ENCODE peak calls at places on chromosome 6, in nine cellular contexts. F is HepG2, W is bronchial epithelial cell, J is GM06990, P is fibroblast of the aortic adventitia, D is astrocyte, Y is ovary, V is heart right ventricle, I is choroid plexus epithelial cell. M is an unnamed sample.

GRCh38 chr6:52253494-52253893 is 9.2 kb upstream of the IL17F start:
- DNase-seq in D (no peak), P (peak), J (no peak), F (no peak), W (peak), V (no peak), Y (no peak), I (no peak), M (no peak)

GRCh38 chr6:75363304-75363703 is 78.7 kb upstream of the TMEM30A start:
- DNase-seq in W (peak), P (no peak), D (no peak), Y (no peak), I (peak), V (no peak), F (no peak), J (peak), M (no peak)

GRCh38 chr6:45477785-45478184 is 100.1 kb upstream of the SUPT3H start:
- DNase-seq in Y (no peak), I (no peak), W (peak), D (no peak), J (no peak), F (no peak), V (no peak), P (no peak), M (no peak)

GRCh38 chr6:139654888-139655782 is 280.7 kb upstream of the CITED2 start:
- DNase-seq in J (no peak), F (peak), Y (no peak), V (no peak), W (no peak), D (no peak), P (no peak), I (no peak), M (no peak)

GRCh38 chr6:30555428-30556005 is 772 bp downstream of the GNL1 start:
- DNase-seq in W (no peak), D (peak), Y (peak), P (peak), F (no peak), V (peak), J (no peak), I (peak), M (peak)

GRCh38 chr6:136517002-136517401 is 33.2 kb downstream of the MAP7 start:
- DNase-seq in D (no peak), J (no peak), I (no peak), F (no peak), V (no peak), W (peak), Y (no peak), P (no peak), M (no peak)

GRCh38 chr6:43990275-43990626 is 137.0 kb downstream of the MRPL14 start:
- DNase-seq in D (peak), I (no peak), J (no peak), P (peak), V (peak), Y (no peak), W (no peak), F (no peak), M (peak)

GRCh38 chr6:19929312-19929711 is 92.1 kb downstream of the ID4 start:
- DNase-seq in J (no peak), W (no peak), V (no peak), Y (no peak), I (no peak), P (no peak), D (no peak), F (no peak), M (no peak)

GRCh38 chr6:7219310-7219709 is 93.7 kb downstream of the SSR1 start:
- DNase-seq in D (no peak), J (no peak), P (no peak), Y (no peak), F (peak), V (no peak), W (no peak), I (peak), M (peak)

GRCh38 chr6:2902470-2902762 is 693 bp downstream of the SERPINB9 start:
- DNase-seq in D (no peak), I (peak), V (no peak), J (no peak), F (no peak), Y (peak), P (peak), W (peak), M (peak)

GRCh38 chr6:142074516-142074915 is 58.2 kb upstream of the GJE1 start:
- DNase-seq in Y (no peak), F (no peak), P (no peak), W (peak), J (no peak), I (no peak), V (no peak), D (no peak), M (no peak)
- TF ChIP-seq CTCF in Y (no peak), F (no peak), P (no peak), W (no peak), J (no peak), I (no peak), V (no peak), D (no peak), M (no peak)

DNA sequence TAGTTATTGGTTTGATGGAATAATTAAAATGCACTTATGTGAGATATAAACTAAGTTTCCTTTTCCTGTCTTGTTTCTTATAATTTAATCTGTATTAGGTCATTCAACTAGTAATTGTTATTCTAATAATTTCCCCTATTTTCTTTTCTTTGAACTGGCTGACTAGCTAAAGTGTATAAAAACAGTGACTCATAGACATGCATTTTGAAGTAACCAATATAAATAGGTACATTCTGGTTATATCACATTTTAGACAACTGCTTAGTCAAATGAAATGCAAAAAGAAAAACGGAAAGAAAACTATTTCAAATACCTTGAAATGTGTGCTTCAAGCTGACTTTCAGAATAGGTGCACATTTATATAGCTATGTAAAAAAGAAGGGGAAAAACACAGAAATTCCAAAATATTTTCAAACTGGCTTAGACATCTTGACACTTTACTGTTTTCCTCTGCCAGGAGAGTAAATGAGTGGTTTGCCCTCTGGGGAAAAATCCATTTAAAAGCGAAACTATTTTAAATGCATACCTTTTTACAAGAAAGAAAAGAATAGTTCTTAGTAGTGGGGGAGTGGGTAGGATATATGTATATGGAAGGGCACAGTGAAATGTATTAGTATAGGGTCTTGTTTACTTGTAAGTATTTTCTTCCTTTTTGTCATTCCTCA is 28.3 kb downstream of the KCNQ5 start:
- DNase-seq in V (no peak), W (peak), I (peak), Y (no peak), P (peak), F (no peak), D (peak), J (no peak), M (no peak)
- H3K4me3 ChIP-seq in V (no peak), W (no peak), I (no peak), Y (no peak), P (no peak), F (no peak), D (no peak), J (no peak), M (no peak)

GRCh38 chr6:110522427-110522826 is 46.0 kb upstream of the SLC22A16 start:
- DNase-seq in J (no peak), F (no peak), V (no peak), W (no peak), Y (no peak), I (no peak), P (no peak), D (no peak), M (no peak)
- TF ChIP-seq CTCF in J (no peak), F (no peak), V (no peak), W (no peak), Y (no peak), I (no peak), P (no peak), D (no peak), M (no peak)

GRCh38 chr6:72841195-72841594 is 219.3 kb downstream of the KCNQ5 start:
- DNase-seq in I (no peak), Y (no peak), V (no peak), D (no peak), J (no peak), W (no peak), P (no peak), F (no peak), M (no peak)
- H3K4me3 ChIP-seq in I (no peak), Y (no peak), V (no peak), D (no peak), J (no peak), W (no peak), P (no peak), F (no peak), M (no peak)

DNA sequence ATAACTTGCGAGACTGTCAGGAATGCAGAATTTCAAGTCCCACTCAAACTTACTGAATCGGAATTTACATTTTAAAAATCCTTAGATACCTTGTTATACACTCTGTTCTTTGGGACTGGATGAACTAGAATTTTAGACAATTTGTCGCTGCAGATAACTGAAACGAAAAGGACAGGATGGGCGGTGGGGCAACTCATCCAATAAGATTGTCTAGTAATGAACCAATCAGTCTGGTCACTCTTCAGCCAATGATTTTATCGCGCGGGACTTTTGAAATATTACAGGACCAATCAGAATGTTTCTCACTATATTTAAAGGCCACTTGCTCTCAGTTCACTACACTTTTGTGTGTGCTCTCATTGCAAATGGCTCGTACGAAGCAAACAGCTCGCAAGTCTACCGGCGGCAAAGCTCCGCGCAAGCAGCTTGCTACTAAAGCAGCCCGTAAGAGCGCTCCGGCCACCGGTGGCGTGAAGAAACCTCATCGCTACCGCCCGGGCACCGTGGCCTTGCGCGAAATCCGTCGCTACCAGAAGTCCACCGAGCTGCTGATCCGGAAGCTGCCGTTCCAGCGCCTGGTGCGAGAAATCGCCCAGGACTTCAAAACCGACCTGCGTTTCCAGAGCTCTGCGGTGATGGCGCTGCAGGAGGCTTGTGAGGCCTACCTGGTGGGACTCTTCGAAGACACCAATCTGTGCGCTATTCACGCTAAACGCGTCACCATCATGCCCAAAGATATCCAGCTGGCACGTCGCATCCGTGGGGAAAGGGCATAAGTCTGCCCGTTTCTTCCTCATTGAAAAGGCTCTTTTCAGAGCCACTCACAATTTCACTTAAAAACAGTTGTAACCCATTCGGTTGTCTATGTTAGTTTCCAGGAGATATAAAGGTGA is 41.9 kb upstream of the HFE start:
- DNase-seq in D (peak), I (peak), Y (peak), F (peak), J (peak), P (peak), W (peak), V (peak), M (peak)
- TF ChIP-seq CTCF in D (no peak), I (peak), Y (no peak), F (peak), J (peak), P (peak), W (peak), V (no peak), M (peak)

GRCh38 chr6:38088010-38088409 is 268.5 kb downstream of the ZFAND3 start:
- DNase-seq in Y (no peak), I (no peak), V (no peak), P (no peak), W (no peak), D (no peak), J (no peak), F (no peak), M (no peak)

GRCh38 chr6:38092462-38092861 is 272.9 kb downstream of the ZFAND3 start:
- DNase-seq in W (no peak), Y (no peak), V (no peak), F (no peak), I (no peak), J (no peak), P (no peak), D (no peak), M (no peak)

GRCh38 chr6:38091626-38092025 is 272.1 kb downstream of the ZFAND3 start:
- DNase-seq in I (no peak), W (no peak), F (no peak), D (no peak), J (no peak), P (no peak), Y (no peak), V (no peak), M (no peak)

DNA sequence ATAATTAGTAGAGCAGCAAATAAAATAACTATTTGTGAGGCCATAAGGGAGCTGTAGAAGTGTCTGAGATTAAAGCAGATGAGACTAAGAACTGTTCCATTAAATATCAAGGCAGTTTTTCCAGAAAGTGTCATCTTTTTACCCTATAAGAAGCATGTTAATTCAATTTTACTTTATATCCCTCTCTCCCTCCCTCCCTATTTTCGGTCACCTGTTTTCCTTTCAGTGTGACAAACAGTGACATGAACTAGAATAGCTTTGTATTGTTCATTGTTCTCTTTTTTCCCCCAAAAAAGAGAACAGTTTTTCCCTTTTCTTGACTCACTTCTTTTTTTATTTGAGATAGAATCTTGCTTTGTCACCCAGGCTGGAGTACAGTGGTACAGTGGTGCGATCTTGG is 269.3 kb downstream of the ZFAND3 start:
- DNase-seq in F (no peak), Y (no peak), W (no peak), I (no peak), V (no peak), P (no peak), J (no peak), D (no peak), M (no peak)
- H3K4me3 ChIP-seq in F (no peak), Y (no peak), W (no peak), I (no peak), V (no peak), P (no peak), J (no peak), D (no peak), M (no peak)

DNA sequence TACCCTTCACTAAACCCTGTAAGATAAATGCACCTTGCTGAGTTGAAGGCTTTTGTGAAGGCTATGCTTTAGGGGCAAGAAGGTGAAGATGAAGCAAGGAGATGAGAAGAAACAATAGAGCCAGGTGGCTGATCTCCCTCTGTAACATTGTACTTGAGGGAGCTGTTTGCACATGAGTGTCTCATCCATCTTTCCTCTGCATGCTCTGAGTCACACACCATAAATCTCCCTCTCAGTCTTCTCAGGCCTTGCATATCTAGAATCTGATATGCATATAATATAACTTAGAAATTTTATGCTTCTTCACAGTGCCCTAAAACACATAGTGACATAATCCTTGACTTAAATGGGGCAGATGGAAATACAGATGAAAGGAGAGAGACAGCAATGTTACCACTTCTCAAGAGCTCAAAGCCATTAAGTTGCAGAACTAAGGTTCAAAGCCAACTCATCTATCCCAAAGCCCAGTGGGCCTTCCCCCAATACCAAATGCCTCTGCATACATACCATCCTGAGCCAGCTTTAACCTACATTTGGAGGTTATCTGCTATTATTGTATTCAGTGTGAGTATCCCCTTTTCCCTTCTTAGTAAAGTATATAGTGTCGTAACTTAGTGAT is 62.4 kb upstream of the STXBP5 start:
- DNase-seq in D (peak), F (no peak), I (peak), J (no peak), P (peak), W (peak), V (no peak), Y (no peak), M (peak)
- TF ChIP-seq CTCF in D (no peak), F (no peak), I (no peak), J (no peak), P (no peak), W (no peak), V (no peak), Y (no peak), M (no peak)

M was measured in fibroblast of villous mesenchyme.